ENCODE peak calls at places on chromosomes 4 and X, in four cellular contexts. P is stimulated activated CD4-positive, alpha-beta T cell treated with anti-CD3 and anti-CD28 coated beads, Interleukin-2, amount 100 ng/mL, for 48 hours; I is T-helper 1 cell; W is aorta. J is an unnamed sample.

GRCh38 chr4:6926681-6927478 is 17.3 kb downstream of the TBC1D14 start:
- DNase-seq in I (peak), P (no peak), W (peak), J (no peak)

GRCh38 chr4:169229571-169230028 is 41.2 kb downstream of the SH3RF1 start:
- DNase-seq in P (no peak), I (no peak), W (peak), J (no peak)

GRCh38 chr4:150140774-150141400 is 62.6 kb downstream of the DCLK2 start:
- DNase-seq in P (no peak), I (no peak), W (no peak), J (no peak)

GRCh38 chr4:165542476-165542875 is 163.7 kb downstream of the CPE start:
- DNase-seq in W (no peak), P (no peak), I (no peak), J (no peak)

GRCh38 chr4:3285558-3286334 is 7.1 kb upstream of the RGS12 start:
- DNase-seq in I (no peak), P (no peak), W (peak), J (no peak)

GRCh38 chr4:116638592-116638991 is 446.8 kb downstream of the TRAM1L1 start:
- DNase-seq in P (no peak), I (no peak), W (no peak), J (no peak)

GRCh38 chr4:17490575-17491059 is 21.3 kb downstream of the QDPR start:
- DNase-seq in P (no peak), W (no peak), I (no peak), J (no peak)

GRCh38 chr4:4524364-4524763 is 17.5 kb downstream of the STX18 start:
- DNase-seq in P (no peak), W (no peak), I (peak), J (no peak)

GRCh38 chrX:10939384-10939783 is 171.7 kb upstream of the HCCS start:
- DNase-seq in P (no peak), I (no peak), W (no peak), J (no peak)

GRCh38 chrX:41148553-41148952 is 63.3 kb downstream of the USP9X start:
- DNase-seq in I (no peak), P (no peak), W (no peak), J (no peak)